ENCODE peak calls at places on chromosomes 3 and 15, in six cellular contexts. Y is activated naive CD8-positive, alpha-beta T cell treated with anti-CD3 and anti-CD28 coated beads, Interleukin-2, amount 50 U/mL, for 24 hours; I is DMS79 treated with DMSO at 0.1 percent for 48 hours; S is LoVo; O is NCI-H526 treated with DMSO at 0.1 percent for 48 hours; Q is BJ. D is an unnamed sample.

GRCh38 chr3:101484805-101485620 is 28.0 kb downstream of the SENP7 start:
- DNase-seq in O (no peak), Q (no peak), S (no peak), I (no peak), Y (no peak), D (no peak)

GRCh38 chr3:21825684-21826083 is 74.7 kb upstream of the ZNF385D start:
- DNase-seq in I (no peak), Y (no peak), S (no peak), Q (no peak), O (no peak), D (no peak)

GRCh38 chr3:12155264-12155663 is 3.4 kb downstream of the TIMP4 start:
- DNase-seq in S (no peak), Q (no peak), Y (no peak), O (no peak), I (no peak), D (no peak)

GRCh38 chr3:16173696-16174355 is 654 bp upstream of the GALNT15 start:
- DNase-seq in I (no peak), S (no peak), Q (peak; percentile 76), O (no peak), Y (no peak), D (no peak)

GRCh38 chr3:104596551-104596950 is 770.2 kb upstream of the ALCAM start:
- DNase-seq in I (no peak), S (peak; percentile 42), Q (no peak), Y (no peak), O (peak; percentile 75), D (peak; percentile 12)

GRCh38 chr3:25043757-25044156 is 384.3 kb upstream of the RARB start:
- DNase-seq in S (no peak), O (no peak), Y (no peak), Q (no peak), I (peak; percentile 33), D (no peak)

GRCh38 chr15:98966036-98966787 is 41.4 kb downstream of the PGPEP1L start:
- DNase-seq in Q (no peak), O (no peak), I (no peak), Y (no peak), S (no peak), D (no peak)

GRCh38 chr15:66067687-66068086 is 185.9 kb downstream of the MEGF11 start:
- DNase-seq in S (no peak), I (no peak), Q (no peak), O (no peak), Y (no peak), D (no peak)

GRCh38 chr3:56682458-56683121 is 475 bp downstream of the TASOR start:
- DNase-seq in I (peak; percentile 29), S (peak; percentile 66), O (peak; percentile 22), Q (peak; percentile 23), Y (peak; percentile 79), D (peak; percentile 68)

GRCh38 chr3:120417272-120417911 is 33.4 kb downstream of the FSTL1 start:
- DNase-seq in Y (peak; percentile 85), I (peak; percentile 98), Q (peak; percentile 94), S (peak; percentile 95), O (peak; percentile 95), D (peak; percentile 94)

GRCh38 chr15:65414841-65415621 is 7.7 kb downstream of the IGDCC4 start:
- DNase-seq in S (no peak), Y (no peak), Q (no peak), I (peak; percentile 51), O (peak; percentile 49), D (no peak)

GRCh38 chr3:161977063-161977462 is 480.5 kb downstream of the OTOL1 start:
- DNase-seq in Y (no peak), I (no peak), Q (peak; percentile 19), S (no peak), O (no peak), D (no peak)

GRCh38 chr3:11625376-11626083 is 18.2 kb downstream of the VGLL4 start:
- DNase-seq in I (no peak), S (no peak), Y (no peak), Q (no peak), O (no peak), D (no peak)

GRCh38 chr3:49017646-49017977 is 768 bp downstream of the DALRD3 start:
- DNase-seq in I (no peak), Y (no peak), O (no peak), S (peak; percentile 59), Q (no peak), D (no peak)

GRCh38 chr3:8632402-8633237 is 12.0 kb downstream of the SSUH2 start:
- DNase-seq in Q (no peak), I (no peak), Y (no peak), O (no peak), S (no peak), D (no peak)

GRCh38 chr15:61115679-61116078 is 113.4 kb downstream of the RORA start:
- DNase-seq in I (no peak), S (no peak), Y (no peak), O (no peak), Q (no peak), D (no peak)

GRCh38 chr3:147930417-147930816 is 521.3 kb downstream of the ZIC1 start:
- DNase-seq in Y (no peak), I (no peak), O (no peak), S (no peak), Q (no peak), D (no peak)

GRCh38 chr3:61562042-61562809 is 855 bp downstream of the PTPRG start:
- DNase-seq in O (no peak), Q (no peak), I (no peak), Y (peak; percentile 2), S (no peak), D (peak; percentile 21)

GRCh38 chr15:73691398-73691797 is 7.2 kb downstream of the CD276 start:
- DNase-seq in Q (no peak), Y (no peak), O (no peak), S (peak; percentile 20), I (no peak), D (no peak)

GRCh38 chr3:128322030-128323022 is 144.4 kb downstream of the DNAJB8 start:
- DNase-seq in I (no peak), O (peak; percentile 10), S (no peak), Y (peak; percentile 49), Q (no peak), D (no peak)

GRCh38 chr15:98401029-98401428 is 247.3 kb upstream of the IGF1R start:
- DNase-seq in Q (no peak), O (no peak), Y (no peak), S (no peak), I (no peak), D (no peak)

GRCh38 chr15:80188293-80188692 is 35.5 kb downstream of the FAH start:
- DNase-seq in Y (no peak), S (no peak), Q (no peak), O (no peak), I (no peak), D (no peak)